ENCODE peak calls at places on chromosome 22, in eight cellular contexts. D, O, Q, I, U, X, H and J are unnamed samples.

GRCh38 chr22:30270841-30271240 is 4.2 kb upstream of the OSM start:
- ATAC-seq in D (no peak), O (peak), Q (no peak), I (no peak), U (peak), X (no peak), H (no peak), J (no peak)

GRCh38 chr22:39979048-39979447 is 15.7 kb upstream of the FAM83F start:
- ATAC-seq in D (peak), O (no peak), Q (no peak), I (no peak), U (no peak), X (no peak), H (peak), J (peak)

GRCh38 chr22:29700949-29701927 is 18.6 kb upstream of the CABP7 start:
- ATAC-seq in D (peak), O (no peak), Q (peak), I (peak), U (no peak), X (peak), H (peak), J (peak)

GRCh38 chr22:21646608-21647590 is 4.8 kb downstream of the SDF2L1 start:
- ATAC-seq in D (peak), O (peak), Q (peak), I (peak), U (no peak), X (no peak), H (peak), J (peak)

GRCh38 chr22:46846154-46846831 is 83.8 kb downstream of the TBC1D22A start:
- ATAC-seq in D (peak), O (no peak), Q (no peak), I (no peak), U (no peak), X (no peak), H (peak), J (peak)

GRCh38 chr22:46044718-46045458 is 67.9 kb upstream of the WNT7B start:
- ATAC-seq in D (peak), O (peak), Q (peak), I (peak), U (peak), X (peak), H (peak), J (peak)

GRCh38 chr22:22387386-22387736 is 121.2 kb downstream of the ZNF280B start:
- ATAC-seq in D (no peak), O (no peak), Q (no peak), I (no peak), U (no peak), X (no peak), H (no peak), J (no peak)

GRCh38 chr22:37026325-37026724 is 6.8 kb downstream of the MPST start:
- ATAC-seq in D (no peak), O (peak), Q (no peak), I (no peak), U (no peak), X (no peak), H (no peak), J (no peak)

GRCh38 chr22:40452730-40453487 is 82.5 kb downstream of the SGSM3 start:
- ATAC-seq in D (no peak), O (peak), Q (no peak), I (no peak), U (no peak), X (no peak), H (no peak), J (no peak)

GRCh38 chr22:25845985-25846745 is 104.2 kb downstream of the MYO18B start:
- ATAC-seq in D (peak), O (peak), Q (no peak), I (no peak), U (no peak), X (peak), H (peak), J (peak)

GRCh38 chr22:46801331-46801811 is 38.9 kb downstream of the TBC1D22A start:
- ATAC-seq in D (no peak), O (no peak), Q (no peak), I (no peak), U (no peak), X (no peak), H (no peak), J (no peak)

GRCh38 chr22:27283714-27284113 is 517.8 kb downstream of the MN1 start:
- ATAC-seq in D (no peak), O (no peak), Q (no peak), I (no peak), U (no peak), X (no peak), H (no peak), J (no peak)

GRCh38 chr22:29134448-29134847 is 61.6 kb downstream of the KREMEN1 start:
- ATAC-seq in D (no peak), O (no peak), Q (no peak), I (no peak), U (no peak), X (no peak), H (no peak), J (no peak)

GRCh38 chr22:19195796-19196731 is 17.5 kb upstream of the SLC25A1 start:
- ATAC-seq in D (peak), O (peak), Q (no peak), I (no peak), U (no peak), X (peak), H (peak), J (peak)

GRCh38 chr22:45918455-45919370 is 58.2 kb downstream of the WNT7B start:
- ATAC-seq in D (no peak), O (no peak), Q (peak), I (no peak), U (no peak), X (no peak), H (no peak), J (no peak)